ENCODE peak calls at places on chromosomes 7 and 10, in seven cellular contexts. F is ovary, W is cardiac muscle cell, N is PC-9, P is HCT116, M is SK-N-SH, G is hepatocyte. I is an unnamed sample. For H3K4me1, the result is how much of the 10 kb centered on the place peaks cover.

GRCh38 chr7:153920897-153921296 is 131.3 kb upstream of the DPP6 start:
- DNase-seq in F (no peak), W (no peak), N (no peak), P (no peak), M (no peak), G (no peak), I (no peak)

GRCh38 chr7:80659120-80660055 is 20.9 kb downstream of the CD36 start:
- DNase-seq in F (no peak), W (peak), N (no peak), P (peak), M (peak), G (peak), I (no peak)

GRCh38 chr7:141956084-141956483 is 9.3 kb upstream of the CLEC5A start:
- DNase-seq in F (no peak), W (no peak), N (no peak), P (no peak), M (no peak), G (no peak), I (no peak)

GRCh38 chr10:71268751-71269150 is 50.3 kb upstream of the SLC29A3 start:
- DNase-seq in F (no peak), W (no peak), N (no peak), P (no peak), M (no peak), G (no peak), I (no peak)

GRCh38 chr10:63722537-63722936 is 201.3 kb downstream of the REEP3 start:
- DNase-seq in F (no peak), W (no peak), N (peak), P (no peak), M (peak), G (peak), I (no peak)

GRCh38 chr10:21406595-21407218 is 118.8 kb downstream of the SKIDA1 start:
- DNase-seq in F (no peak), W (no peak), N (no peak), P (no peak), M (no peak), G (no peak), I (no peak)

GRCh38 chr7:47827886-47828285 is 120.4 kb downstream of the PKD1L1 start:
- DNase-seq in F (no peak), W (no peak), N (no peak), P (no peak), M (no peak), G (no peak), I (no peak)

GRCh38 chr10:21831986-21832735 is 171.4 kb downstream of the DNAJC1 start:
- DNase-seq in F (no peak), W (no peak), N (no peak), P (no peak), M (no peak), G (no peak), I (no peak)

GRCh38 chr7:100003711-100004661 is 11.4 kb upstream of the ZKSCAN1 start:
- DNase-seq in F (no peak), W (no peak), N (no peak), P (no peak), M (peak), G (peak), I (no peak)

GRCh38 chr10:120735773-120736371 is 115.3 kb upstream of the WDR11 start:
- DNase-seq in F (no peak), W (peak), N (no peak), P (peak), M (peak), G (peak), I (no peak)

GRCh38 chr7:44305564-44306507 is 19.6 kb downstream of the CAMK2B start:
- DNase-seq in F (peak), W (no peak), N (no peak), P (no peak), M (no peak), G (peak), I (no peak)

GRCh38 chr7:142485617-142486226 is 227.9 kb upstream of the PRSS58 start:
- DNase-seq in F (no peak), W (no peak), N (no peak), P (no peak), M (peak), G (no peak), I (no peak)

GRCh38 chr10:3668276-3668960 is 116.6 kb downstream of the KLF6 start:
- DNase-seq in F (no peak), W (peak), N (peak), P (no peak), M (no peak), G (peak), I (peak)

GRCh38 chr7:20858913-20859312 is 72.2 kb upstream of the SP8 start:
- DNase-seq in F (no peak), W (no peak), N (no peak), P (no peak), M (no peak), G (no peak), I (no peak)

GRCh38 chr10:615583-616152 is 73.8 kb downstream of the DIP2C start:
- DNase-seq in F (no peak), W (no peak), N (no peak), P (no peak), M (no peak), G (no peak), I (no peak)

GRCh38 chr10:21162948-21163347 is 265.8 kb upstream of the NEBL start:
- DNase-seq in F (no peak), W (no peak), N (no peak), P (no peak), M (no peak), G (no peak), I (no peak)

GRCh38 chr7:107563072-107563760 is 504 bp downstream of the COG5 start:
- DNase-seq in F (no peak), W (no peak), N (peak), P (peak), M (peak), G (no peak), I (peak)

GRCh38 chr7:47803029-47803428 is 145.2 kb downstream of the PKD1L1 start:
- DNase-seq in F (no peak), W (no peak), N (no peak), P (no peak), M (no peak), G (no peak), I (no peak)

GRCh38 chr7:129285195-129285594 is 60.4 kb downstream of the AHCYL2 start:
- DNase-seq in F (no peak), W (no peak), N (no peak), P (no peak), M (no peak), G (no peak), I (no peak)

GRCh38 chr7:128309124-128309523 is 34.6 kb downstream of the RBM28 start:
- DNase-seq in F (no peak), W (no peak), N (no peak), P (no peak), M (no peak), G (no peak), I (no peak)

GRCh38 chr7:106289848-106290247 is 5.1 kb upstream of the NAMPT start:
- DNase-seq in F (no peak), W (no peak), N (no peak), P (no peak), M (no peak), G (no peak), I (no peak)

GRCh38 chr10:98642281-98642680 is 195.5 kb upstream of the HPS1 start:
- DNase-seq in F (no peak), W (no peak), N (no peak), P (no peak), M (no peak), G (no peak), I (no peak)

GRCh38 chr7:50418086-50418515 is 32.0 kb downstream of the FIGNL1 start:
- DNase-seq in F (peak), W (peak), N (peak), P (peak), M (peak), G (peak), I (no peak)

GRCh38 chr7:129083525-129083924 is 28.6 kb upstream of the TNPO3 start:
- DNase-seq in F (no peak), W (no peak), N (no peak), P (no peak), M (no peak), G (no peak), I (no peak)

GRCh38 chr7:44980393-44981034 is 1.7 kb upstream of the MYO1G start:
- DNase-seq in F (no peak), W (peak), N (no peak), P (no peak), M (no peak), G (no peak), I (no peak)

GRCh38 chr10:60827791-60828488 is 49.7 kb downstream of the CDK1 start:
- DNase-seq in F (no peak), W (no peak), N (no peak), P (no peak), M (no peak), G (no peak), I (no peak)

GRCh38 chr10:129531195-129531968 is 64.3 kb downstream of the MGMT start:
- DNase-seq in F (no peak), W (peak), N (peak), P (peak), M (no peak), G (no peak), I (no peak)

GRCh38 chr7:92831716-92832622 is 4.4 kb downstream of the CDK6 start:
- DNase-seq in F (no peak), W (no peak), N (peak), P (no peak), M (peak), G (peak), I (peak)

GRCh38 chr10:62893036-62893435 is 76.9 kb upstream of the EGR2 start:
- DNase-seq in F (no peak), W (no peak), N (no peak), P (no peak), M (no peak), G (no peak), I (no peak)

GRCh38 chr10:72783290-72783689 is 91.3 kb downstream of the MCU start:
- DNase-seq in F (no peak), W (no peak), N (peak), P (no peak), M (no peak), G (no peak), I (no peak)

GRCh38 chr10:72790216-72790990 is 98.5 kb downstream of the MCU start:
- DNase-seq in F (no peak), W (no peak), N (no peak), P (no peak), M (no peak), G (no peak), I (no peak)

GRCh38 chr10:72779874-72780273 is 87.9 kb downstream of the MCU start:
- DNase-seq in F (no peak), W (no peak), N (no peak), P (no peak), M (no peak), G (no peak), I (no peak)

GRCh38 chr10:72784551-72785421 is 92.8 kb downstream of the MCU start:
- DNase-seq in F (peak), W (peak), N (peak), P (peak), M (no peak), G (peak), I (peak)

DNA sequence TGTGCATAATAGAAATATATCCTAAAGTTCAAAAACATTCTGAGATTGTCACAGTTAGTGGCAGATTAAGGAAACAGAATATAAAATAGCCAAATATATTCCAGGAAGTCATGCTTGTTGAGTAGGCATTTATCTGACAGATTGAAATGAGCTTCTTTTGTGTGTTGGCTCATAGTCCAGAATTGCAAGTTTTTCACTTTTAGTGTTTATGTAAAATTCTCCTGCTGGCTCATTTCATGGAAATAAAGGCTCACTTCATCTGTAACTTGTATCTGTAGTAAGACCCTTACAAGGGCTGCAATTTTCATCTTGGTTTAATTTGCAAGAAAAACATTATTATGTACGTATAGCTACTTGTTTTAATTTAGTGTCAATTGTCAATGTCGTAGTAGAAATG is 93.5 kb downstream of the MCU start:
- DNase-seq in F (no peak), W (no peak), N (no peak), P (no peak), M (no peak), G (no peak), I (no peak)
- H3K27ac ChIP-seq in F (no peak), W (no peak), N (peak), P (no peak), M (no peak), G (no peak), I (no peak)

GRCh38 chr7:125257617-125258016 is 328.0 kb upstream of the POT1 start:
- DNase-seq in F (no peak), W (no peak), N (no peak), P (no peak), M (no peak), G (no peak), I (no peak)

GRCh38 chr7:125253454-125254182 is 324.0 kb upstream of the POT1 start:
- DNase-seq in F (no peak), W (peak), N (peak), P (no peak), M (no peak), G (no peak), I (no peak)

GRCh38 chr7:125254521-125254920 is 324.9 kb upstream of the POT1 start:
- DNase-seq in F (no peak), W (no peak), N (no peak), P (no peak), M (no peak), G (no peak), I (no peak)

GRCh38 chr7:125256446-125256845 is 326.8 kb upstream of the POT1 start:
- DNase-seq in F (no peak), W (peak), N (no peak), P (no peak), M (no peak), G (peak), I (no peak)

DNA sequence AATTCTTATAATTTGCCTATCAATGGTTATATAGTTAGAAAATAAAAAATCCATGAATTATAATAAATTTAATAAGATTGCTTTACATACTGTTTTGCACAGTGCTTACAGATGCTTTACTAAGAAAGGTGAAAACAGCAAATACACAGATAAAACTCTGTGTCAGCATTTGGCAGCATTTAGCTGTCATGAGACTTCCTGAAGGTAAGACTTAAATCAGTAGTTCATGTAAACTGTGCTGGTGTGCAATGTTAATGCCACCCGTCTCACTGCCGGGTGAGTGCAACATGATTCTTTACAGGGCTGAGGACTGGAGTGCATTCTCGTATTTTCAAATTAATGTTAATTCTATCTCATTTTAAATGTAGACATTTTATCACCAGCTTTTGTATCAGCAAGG is 326.2 kb upstream of the POT1 start:
- DNase-seq in F (no peak), W (no peak), N (no peak), P (no peak), M (no peak), G (no peak), I (no peak)
- H3K4me1 ChIP-seq in F (under half), W (half or more), N (under half), P (under half), M (under half), G (under half), I (under half)

GRCh38 chr10:117547301-117548153 is 5.0 kb downstream of the EMX2 start:
- DNase-seq in F (no peak), W (no peak), N (no peak), P (no peak), M (no peak), G (no peak), I (no peak)
- H3K27ac ChIP-seq in F (no peak), W (no peak), N (no peak), P (no peak), M (no peak), G (no peak), I (no peak)

GRCh38 chr10:106772957-106773356 is 391.5 kb downstream of the SORCS1 start:
- DNase-seq in F (no peak), W (no peak), N (no peak), P (no peak), M (no peak), G (no peak), I (no peak)

GRCh38 chr10:106771132-106771531 is 393.4 kb downstream of the SORCS1 start:
- DNase-seq in F (no peak), W (no peak), N (no peak), P (no peak), M (no peak), G (no peak), I (no peak)

GRCh38 chr10:106764360-106764759 is 400.1 kb downstream of the SORCS1 start:
- DNase-seq in F (no peak), W (no peak), N (no peak), P (no peak), M (no peak), G (no peak), I (no peak)

GRCh38 chr10:106765355-106765754 is 399.2 kb downstream of the SORCS1 start:
- DNase-seq in F (no peak), W (no peak), N (no peak), P (no peak), M (no peak), G (no peak), I (no peak)

DNA sequence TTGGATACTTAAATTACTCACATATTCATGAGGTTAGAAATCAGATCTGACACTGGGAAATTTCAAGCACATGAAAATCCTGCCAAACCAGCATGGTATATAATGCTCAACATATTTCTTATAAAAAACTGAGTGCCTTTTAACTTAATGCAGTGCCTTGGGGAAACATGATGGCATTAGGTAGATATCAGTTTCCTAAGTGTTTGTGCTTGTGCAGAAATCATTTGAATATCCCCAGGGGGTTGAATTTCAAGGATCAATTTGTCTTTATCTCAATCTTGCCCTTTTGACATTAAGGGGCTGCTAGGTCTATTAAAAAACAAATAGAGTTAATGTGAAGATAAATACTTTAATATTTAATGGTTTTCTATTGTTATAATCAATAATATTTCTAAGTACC is 396.3 kb downstream of the SORCS1 start:
- DNase-seq in F (no peak), W (no peak), N (no peak), P (no peak), M (peak), G (no peak), I (no peak)
- H3K4me1 ChIP-seq in F (under half), W (under half), N (under half), P (under half), M (under half), G (under half), I (under half)

DNA sequence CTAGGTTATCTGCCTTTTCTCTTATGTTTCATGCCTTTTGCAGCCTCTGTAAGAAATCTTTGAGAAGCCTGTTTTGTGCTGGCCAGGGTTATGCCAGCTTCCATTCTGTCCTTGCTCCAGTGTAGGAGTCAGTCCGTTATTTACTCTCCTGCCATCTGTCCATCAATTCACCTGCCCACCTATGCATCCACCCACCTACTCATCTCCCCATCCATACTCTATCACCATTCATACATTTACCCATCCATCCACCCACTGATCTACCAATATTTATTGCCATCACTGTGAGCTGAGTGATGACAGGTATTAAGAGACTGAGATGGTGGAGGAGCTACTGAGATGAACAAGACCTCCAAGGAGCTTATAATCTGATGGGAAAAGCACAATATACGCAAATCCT is 12.7 kb upstream of the PPIF start:
- DNase-seq in F (no peak), W (no peak), N (no peak), P (no peak), M (no peak), G (no peak), I (no peak)
- H3K27ac ChIP-seq in F (no peak), W (no peak), N (peak), P (no peak), M (peak), G (no peak), I (peak)

GRCh38 chr7:2094454-2095039 is 138.2 kb downstream of the MAD1L1 start:
- DNase-seq in F (no peak), W (no peak), N (no peak), P (no peak), M (no peak), G (no peak), I (no peak)

GRCh38 chr7:2093214-2093840 is 139.4 kb downstream of the MAD1L1 start:
- DNase-seq in F (no peak), W (no peak), N (no peak), P (no peak), M (no peak), G (no peak), I (no peak)

GRCh38 chr7:2093841-2094220 is 138.9 kb downstream of the MAD1L1 start:
- DNase-seq in F (no peak), W (no peak), N (no peak), P (no peak), M (no peak), G (no peak), I (no peak)

GRCh38 chr7:2090526-2091520 is 141.9 kb downstream of the MAD1L1 start:
- DNase-seq in F (no peak), W (no peak), N (no peak), P (no peak), M (no peak), G (peak), I (no peak)

DNA sequence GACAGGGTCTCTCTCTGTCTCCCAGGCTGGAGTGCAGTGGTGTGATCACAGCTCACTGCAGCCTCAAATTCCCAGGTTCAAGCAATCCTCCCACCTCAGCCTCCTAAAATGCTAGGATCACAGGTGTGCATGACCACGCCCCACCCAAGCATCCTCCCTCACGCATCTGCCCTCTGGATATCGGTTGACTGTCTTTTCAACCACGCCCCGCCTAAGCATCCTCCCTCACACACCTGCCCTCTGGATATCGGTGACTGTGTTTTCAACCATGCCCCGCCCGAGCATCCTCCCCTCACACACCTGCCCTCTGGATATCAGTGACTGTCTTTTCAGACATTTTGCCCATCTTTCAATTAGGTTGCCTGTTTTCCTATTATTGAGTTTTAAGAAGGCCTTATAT is 140.5 kb downstream of the MAD1L1 start:
- DNase-seq in F (no peak), W (no peak), N (no peak), P (no peak), M (no peak), G (no peak), I (no peak)
- H3K4me1 ChIP-seq in F (under half), W (under half), N (under half), P (under half), M (under half), G (under half), I (under half)

I was measured in RWPE2.